ENCODE peak calls at places on chromosome 16, in four cellular contexts. Y is heart right ventricle, O is A549, K is cardiac muscle cell. U is an unnamed sample. For H3K9me3, the result is how much of the 10 kb centered on the place peaks cover.

GRCh38 chr16:2022723-2023097 is 3.1 kb downstream of the NPW start:
- DNase-seq in Y (peak), O (peak), K (peak), U (peak)

GRCh38 chr16:11104168-11105037 is 151.6 kb downstream of the SOCS1 start:
- DNase-seq in Y (no peak), O (no peak), K (peak), U (no peak)

GRCh38 chr16:48112603-48113400 is 43.0 kb downstream of the ABCC12 start:
- DNase-seq in Y (peak), O (no peak), K (no peak), U (no peak)

GRCh38 chr16:86034421-86034919 is 135.5 kb downstream of the IRF8 start:
- DNase-seq in Y (no peak), O (no peak), K (no peak), U (no peak)

GRCh38 chr16:65782537-65783290 is 583.8 kb upstream of the CDH5 start:
- DNase-seq in Y (no peak), O (no peak), K (no peak), U (no peak)

GRCh38 chr16:24116989-24117388 is 139.1 kb upstream of the CACNG3 start:
- DNase-seq in Y (no peak), O (no peak), K (peak), U (no peak)

GRCh38 chr16:87842209-87842869 is 27.0 kb downstream of the SLC7A5 start:
- DNase-seq in Y (no peak), O (no peak), K (no peak), U (no peak)

GRCh38 chr16:87895641-87896141 is 26.4 kb upstream of the SLC7A5 start:
- DNase-seq in Y (no peak), O (no peak), K (no peak), U (no peak)

GRCh38 chr16:4488486-4488967 is 12.3 kb downstream of the HMOX2 start:
- DNase-seq in Y (no peak), O (no peak), K (no peak), U (no peak)

GRCh38 chr16:47049901-47050583 is 76.6 kb upstream of the DNAJA2 start:
- DNase-seq in Y (no peak), O (no peak), K (no peak), U (no peak)

GRCh38 chr16:66617010-66617434 is 12.5 kb downstream of the CMTM3 start:
- DNase-seq in Y (no peak), O (no peak), K (no peak), U (no peak)

GRCh38 chr16:54194008-54194731 is 92.4 kb downstream of the IRX3 start:
- DNase-seq in Y (peak), O (no peak), K (peak), U (no peak)

GRCh38 chr16:86969716-86970115 is 347.5 kb downstream of the C16orf95 start:
- DNase-seq in Y (no peak), O (no peak), K (no peak), U (no peak)

GRCh38 chr16:49638696-49639629 is 216.9 kb downstream of the ZNF423 start:
- DNase-seq in Y (peak), O (no peak), K (peak), U (no peak)

GRCh38 chr16:74667215-74667765 is 613 bp upstream of the RFWD3 start:
- DNase-seq in Y (peak), O (peak), K (peak), U (no peak)

GRCh38 chr16:22336581-22336980 is 37.8 kb downstream of the CDR2 start:
- DNase-seq in Y (no peak), O (no peak), K (no peak), U (no peak)

GRCh38 chr16:22337045-22337444 is 37.4 kb downstream of the CDR2 start:
- DNase-seq in Y (no peak), O (no peak), K (no peak), U (no peak)

GRCh38 chr16:22340945-22341344 is 33.5 kb downstream of the CDR2 start:
- DNase-seq in Y (no peak), O (no peak), K (no peak), U (no peak)

GRCh38 chr16:22335668-22336246 is 38.5 kb downstream of the POLR3E start:
- DNase-seq in Y (no peak), O (no peak), K (no peak), U (no peak)

GRCh38 chr16:22337849-22338248 is 36.6 kb downstream of the CDR2 start:
- DNase-seq in Y (no peak), O (no peak), K (no peak), U (no peak)
- H3K9me3 ChIP-seq in Y (under half), O (under half), K (under half), U (under half)

DNA sequence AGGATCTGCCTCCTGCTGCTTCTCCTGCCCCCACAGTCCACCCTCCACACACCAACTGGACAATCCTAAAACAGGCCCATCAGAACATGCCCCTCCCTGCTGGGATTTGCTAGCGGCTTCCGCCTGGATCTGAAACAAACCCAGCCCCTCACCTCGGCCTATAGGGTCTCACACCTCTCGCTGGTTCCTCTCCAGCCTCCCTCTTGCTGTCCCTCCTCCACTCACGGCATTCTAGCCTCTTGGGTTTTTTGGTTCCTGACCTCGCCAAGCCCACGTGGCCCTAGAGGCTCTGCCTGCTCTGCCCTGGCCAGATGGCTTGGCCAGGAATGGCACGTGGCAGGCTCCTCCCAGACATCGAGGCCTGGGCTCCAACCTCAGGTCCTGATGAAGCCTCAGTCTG is 15.7 kb upstream of the MTSS2 start:
- DNase-seq in Y (no peak), O (no peak), K (no peak), U (no peak)
- H3K9me3 ChIP-seq in Y (under half), O (under half), K (under half), U (under half)

GRCh38 chr16:35724551-35724950 is 2265.1 kb downstream of the TP53TG3F start:
- DNase-seq in Y (no peak), O (no peak), K (no peak), U (no peak)

GRCh38 chr16:35730251-35730650 is 2270.8 kb downstream of the TP53TG3F start:
- DNase-seq in Y (no peak), O (no peak), K (no peak), U (no peak)

GRCh38 chr16:35731341-35732040 is 2272.1 kb downstream of the TP53TG3F start:
- DNase-seq in Y (no peak), O (no peak), K (no peak), U (no peak)

DNA sequence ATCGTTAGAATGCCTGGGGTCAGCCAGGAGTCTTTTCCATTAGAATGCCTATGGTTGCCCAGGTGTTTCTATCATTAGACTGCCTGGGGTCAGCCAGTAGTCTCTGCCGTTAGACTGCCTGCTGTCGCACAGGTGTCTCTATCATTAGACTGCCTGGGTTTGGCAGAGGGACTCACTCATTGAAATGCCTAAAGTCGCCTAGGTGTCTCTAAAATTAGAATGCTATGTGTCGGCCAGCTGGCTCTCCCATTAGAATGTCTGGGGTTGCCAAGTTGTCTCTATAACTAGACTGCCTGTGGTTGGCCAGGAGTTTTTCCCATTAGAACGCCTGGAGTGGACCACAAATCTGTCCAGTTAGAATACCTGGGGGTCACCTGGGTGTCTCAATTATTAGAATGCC is 2266.5 kb downstream of the TP53TG3F start:
- DNase-seq in Y (no peak), O (no peak), K (no peak), U (no peak)
- H3K9me3 ChIP-seq in Y (under half), O (under half), K (under half), U (under half)

DNA sequence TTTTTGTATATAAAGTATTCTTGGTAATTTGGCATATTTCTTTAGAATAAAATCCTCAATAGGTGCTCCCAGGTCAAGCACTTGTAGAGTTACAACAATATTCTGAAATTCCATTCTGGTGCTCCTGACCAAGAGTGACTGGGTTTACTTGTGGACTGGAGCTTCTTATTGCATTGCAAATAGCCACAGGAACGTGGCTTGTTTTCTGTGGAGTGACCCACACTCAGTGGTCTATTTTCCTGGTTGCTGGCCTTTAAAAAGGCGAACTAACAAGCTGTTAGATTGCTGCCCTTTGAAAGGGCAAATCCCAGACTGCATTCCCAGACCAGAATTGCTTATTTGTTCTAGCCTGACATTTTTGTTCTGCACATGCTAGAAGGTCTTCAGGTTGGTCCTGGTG is 658.8 kb upstream of the GOT2 start:
- DNase-seq in Y (no peak), O (no peak), K (no peak), U (no peak)
- H3K9me3 ChIP-seq in Y (under half), O (under half), K (under half), U (under half)

GRCh38 chr16:68575082-68575481 is 36.0 kb downstream of the ZFP90 start:
- DNase-seq in Y (no peak), O (no peak), K (no peak), U (no peak)

GRCh38 chr16:68574479-68574878 is 35.4 kb downstream of the ZFP90 start:
- DNase-seq in Y (no peak), O (no peak), K (no peak), U (no peak)

GRCh38 chr16:68577352-68577853 is 38.3 kb downstream of the ZFP90 start:
- DNase-seq in Y (no peak), O (no peak), K (no peak), U (no peak)
- H3K9me3 ChIP-seq in Y (under half), O (half or more), K (under half), U (under half)